ENCODE peak calls at places on chromosomes 11 and 22, in four cellular contexts. J, S, D and Z are unnamed samples. For H3K4me1, the result is how much of the 10 kb centered on the place peaks cover.

GRCh38 chr11:65580031-65580692 is 4.3 kb downstream of the EHBP1L1 start:
- DNase-seq in J (no peak), D (no peak), S (no peak), Z (no peak)

GRCh38 chr11:76783294-76783900 is at the start of gene TSKU:
- DNase-seq in D (no peak), S (no peak), J (peak), Z (peak)

GRCh38 chr11:126355324-126355925 is at the start of gene ST3GAL4:
- DNase-seq in J (peak), D (peak), S (peak), Z (peak)

GRCh38 chr11:35932641-35933571 is 11.0 kb upstream of the LDLRAD3 start:
- DNase-seq in J (no peak), S (no peak), D (no peak), Z (no peak)

GRCh38 chr22:28582806-28583205 is 96.8 kb downstream of the TTC28 start:
- DNase-seq in J (no peak), D (no peak), S (no peak), Z (no peak)

GRCh38 chr11:11155962-11156815 is 196.9 kb downstream of the CSNK2A3 start:
- DNase-seq in S (no peak), D (no peak), J (peak), Z (no peak)

GRCh38 chr11:100876826-100877545 is 189.9 kb downstream of the ARHGAP42 start:
- DNase-seq in S (no peak), J (no peak), D (no peak), Z (no peak)

GRCh38 chr22:49370841-49371301 is 456.8 kb downstream of the BRD1 start:
- DNase-seq in S (no peak), D (no peak), J (peak), Z (no peak)

GRCh38 chr22:48936391-48936790 is 891.3 kb downstream of the BRD1 start:
- DNase-seq in J (no peak), S (no peak), D (no peak), Z (no peak)

GRCh38 chr11:69683764-69684333 is 8.7 kb upstream of the LTO1 start:
- DNase-seq in J (peak), S (no peak), D (peak), Z (no peak)

GRCh38 chr22:20128902-20129746 is 2.5 kb upstream of the ZDHHC8 start:
- DNase-seq in D (peak), J (peak), S (no peak), Z (no peak)

GRCh38 chr22:43060213-43060612 is 29.0 kb downstream of the TTLL1 start:
- DNase-seq in J (peak), S (no peak), D (peak), Z (peak)

GRCh38 chr11:32173435-32173834 is 82.6 kb downstream of the RCN1 start:
- DNase-seq in J (peak), S (no peak), D (peak), Z (peak)

GRCh38 chr22:30210235-30210831 is 36.2 kb downstream of the LIF start:
- DNase-seq in D (peak), S (no peak), J (no peak), Z (no peak)

GRCh38 chr11:17649696-17650600 is 69.4 kb upstream of the MYOD1 start:
- DNase-seq in S (no peak), J (no peak), D (peak), Z (peak)

GRCh38 chr11:63839508-63840355 is 822 bp downstream of the MARK2 start:
- DNase-seq in J (no peak), S (no peak), D (no peak), Z (no peak)

GRCh38 chr11:25924586-25924985 is 407.3 kb upstream of the ANO3 start:
- DNase-seq in D (no peak), J (no peak), S (no peak), Z (no peak)

GRCh38 chr22:26334232-26334631 is 94.8 kb upstream of the ASPHD2 start:
- DNase-seq in D (no peak), S (no peak), J (no peak), Z (no peak)

GRCh38 chr11:81963018-81963417 is 770.6 kb downstream of the FAM181B start:
- DNase-seq in D (peak), J (no peak), S (no peak), Z (no peak)

GRCh38 chr22:37994982-37995381 is 10.6 kb upstream of the SOX10 start:
- DNase-seq in S (no peak), J (no peak), D (no peak), Z (no peak)

GRCh38 chr22:37995460-37995859 is 11.1 kb upstream of the SOX10 start:
- DNase-seq in J (no peak), S (no peak), D (no peak), Z (no peak)

GRCh38 chr22:37996079-37996478 is 11.7 kb upstream of the SOX10 start:
- DNase-seq in S (no peak), D (no peak), J (no peak), Z (no peak)

GRCh38 chr22:37998543-37998942 is 14.2 kb upstream of the SOX10 start:
- DNase-seq in D (peak), J (no peak), S (no peak), Z (no peak)

DNA sequence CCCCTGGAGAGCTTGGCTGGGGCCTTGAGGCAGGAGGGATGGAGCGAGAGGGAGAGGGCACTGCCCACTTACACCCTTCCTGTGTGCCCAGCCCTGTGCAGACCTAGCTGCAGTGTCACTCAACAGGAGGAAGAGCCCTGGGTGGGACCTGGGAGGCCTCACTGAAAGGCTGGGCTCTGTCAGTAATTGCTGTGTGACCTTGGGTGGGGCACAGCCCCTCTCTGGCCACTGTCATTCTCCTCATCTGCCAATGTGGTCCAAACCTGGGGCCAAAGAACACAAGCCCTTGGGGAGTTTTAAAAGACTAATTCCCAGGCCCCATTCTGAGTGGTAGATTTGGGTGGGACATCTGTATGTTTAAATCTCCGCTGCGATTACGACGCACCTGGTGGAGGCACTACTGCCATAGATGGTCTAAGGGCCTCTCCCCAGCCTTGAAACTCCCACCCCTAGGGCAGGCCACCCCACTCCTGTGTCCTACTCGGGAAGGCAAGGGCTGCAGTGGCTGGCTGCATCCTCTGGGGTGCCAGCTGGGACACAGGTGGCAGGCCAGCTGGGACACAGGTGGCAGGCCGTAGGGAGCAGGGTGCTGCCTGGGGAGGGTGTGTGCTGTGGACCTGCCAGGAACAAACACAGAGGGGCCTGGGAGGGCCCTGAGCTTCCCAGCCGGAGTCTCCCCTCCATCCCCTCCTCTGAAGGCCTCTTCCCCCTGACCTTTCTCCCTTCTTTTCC is 12.3 kb upstream of the SOX10 start:
- DNase-seq in J (no peak), D (no peak), S (no peak), Z (no peak)
- H3K4me1 ChIP-seq in J (under half), D (half or more), S (under half), Z (under half)

GRCh38 chr11:107661656-107662055 is 50.2 kb downstream of the SLN start:
- DNase-seq in J (no peak), D (no peak), S (no peak), Z (no peak)

GRCh38 chr11:107666911-107667568 is 44.8 kb downstream of the SLN start:
- DNase-seq in S (no peak), J (no peak), D (no peak), Z (no peak)

GRCh38 chr11:107669893-107670601 is 41.8 kb downstream of the SLN start:
- DNase-seq in D (no peak), J (no peak), S (no peak), Z (no peak)

GRCh38 chr11:107669156-107669740 is 42.6 kb downstream of the SLN start:
- DNase-seq in J (no peak), S (no peak), D (no peak), Z (no peak)

GRCh38 chr11:107665016-107665415 is 46.8 kb downstream of the SLN start:
- DNase-seq in S (no peak), D (no peak), J (no peak), Z (no peak)
- TF ChIP-seq SUZ12 in S (no peak), D (no peak), J (no peak), Z (no peak)

GRCh38 chr22:36701941-36702640 is 1.5 kb downstream of the CACNG2 start:
- DNase-seq in D (no peak), J (no peak), S (no peak), Z (no peak)
- TF ChIP-seq YY1 in D (no peak), J (no peak), S (no peak), Z (no peak)

GRCh38 chr22:41936894-41937169 is 10.1 kb downstream of the CENPM start:
- DNase-seq in J (no peak), D (no peak), S (no peak), Z (no peak)
- H3K4me1 ChIP-seq in J (under half), D (under half), S (half or more), Z (under half)

GRCh38 chr22:32803020-32803758 is 1.7 kb downstream of the TIMP3 start:
- DNase-seq in D (no peak), S (no peak), J (no peak), Z (no peak)
- TF ChIP-seq SUZ12 in D (no peak), S (no peak), J (no peak), Z (no peak)

GRCh38 chr22:44068422-44069191 is 44.5 kb downstream of the PARVB start:
- DNase-seq in D (no peak), S (peak), J (no peak), Z (no peak)
- TF ChIP-seq YY1 in D (no peak), S (no peak), J (no peak), Z (no peak)

GRCh38 chr22:46105494-46106278 is 44.6 kb upstream of the PPARA start:
- DNase-seq in J (no peak), D (peak), S (no peak), Z (no peak)
- H3K4me1 ChIP-seq in J (under half), D (half or more), S (under half), Z (under half)